ENCODE peak calls at places on chromosomes 16 and 17, in six cellular contexts. One of them, this sample, is unnamed.

GRCh38 chr17:60604686-60605334 is 4.8 kb downstream of the PPM1D start:
- DNase-seq in AG04450: no peak
- DNase-seq in dorsolateral prefrontal cortex: no peak
- DNase-seq in body of pancreas: peak
- DNase-seq in fibroblast of lung: peak
- DNase-seq in stomach: no peak
- DNase-seq in this sample: peak

GRCh38 chr16:19607610-19608280 is 52.2 kb downstream of the VPS35L start:
- DNase-seq in AG04450: no peak
- DNase-seq in dorsolateral prefrontal cortex: no peak
- DNase-seq in body of pancreas: no peak
- DNase-seq in fibroblast of lung: no peak
- DNase-seq in stomach: no peak
- DNase-seq in this sample: peak

GRCh38 chr17:83124871-83125514 is 45.6 kb downstream of the METRNL start:
- DNase-seq in AG04450: no peak
- DNase-seq in dorsolateral prefrontal cortex: no peak
- DNase-seq in body of pancreas: no peak
- DNase-seq in fibroblast of lung: no peak
- DNase-seq in stomach: no peak
- DNase-seq in this sample: no peak

GRCh38 chr17:74970395-74970794 is 2.2 kb downstream of the HID1 start:
- DNase-seq in AG04450: no peak
- DNase-seq in dorsolateral prefrontal cortex: no peak
- DNase-seq in body of pancreas: no peak
- DNase-seq in fibroblast of lung: no peak
- DNase-seq in stomach: no peak
- DNase-seq in this sample: no peak

GRCh38 chr17:38454528-38454927 is 26.3 kb downstream of the ARHGAP23 start:
- DNase-seq in AG04450: no peak
- DNase-seq in dorsolateral prefrontal cortex: peak
- DNase-seq in body of pancreas: peak
- DNase-seq in fibroblast of lung: peak
- DNase-seq in stomach: peak
- DNase-seq in this sample: peak

GRCh38 chr16:22732315-22732840 is 81.6 kb upstream of the HS3ST2 start:
- DNase-seq in AG04450: no peak
- DNase-seq in dorsolateral prefrontal cortex: no peak
- DNase-seq in body of pancreas: no peak
- DNase-seq in fibroblast of lung: no peak
- DNase-seq in stomach: no peak
- DNase-seq in this sample: no peak

GRCh38 chr16:71626858-71627213 is 852 bp downstream of the MARVELD3 start:
- DNase-seq in AG04450: no peak
- DNase-seq in dorsolateral prefrontal cortex: no peak
- DNase-seq in body of pancreas: peak
- DNase-seq in fibroblast of lung: no peak
- DNase-seq in stomach: peak
- DNase-seq in this sample: no peak

GRCh38 chr16:21980032-21980431 is 20.9 kb downstream of the PDZD9 start:
- DNase-seq in AG04450: no peak
- DNase-seq in dorsolateral prefrontal cortex: no peak
- DNase-seq in body of pancreas: no peak
- DNase-seq in fibroblast of lung: no peak
- DNase-seq in stomach: no peak
- DNase-seq in this sample: no peak

GRCh38 chr17:38727661-38728220 is 2.4 kb upstream of the CISD3 start:
- DNase-seq in AG04450: no peak
- DNase-seq in dorsolateral prefrontal cortex: no peak
- DNase-seq in body of pancreas: no peak
- DNase-seq in fibroblast of lung: no peak
- DNase-seq in stomach: no peak
- DNase-seq in this sample: no peak

GRCh38 chr16:2450975-2451381 is 8.9 kb upstream of the TEDC2 start:
- DNase-seq in AG04450: no peak
- DNase-seq in dorsolateral prefrontal cortex: no peak
- DNase-seq in body of pancreas: no peak
- DNase-seq in fibroblast of lung: no peak
- DNase-seq in stomach: no peak
- DNase-seq in this sample: no peak

GRCh38 chr17:29369831-29370735 is 20.1 kb upstream of the TAOK1 start:
- DNase-seq in AG04450: peak
- DNase-seq in dorsolateral prefrontal cortex: peak
- DNase-seq in body of pancreas: peak
- DNase-seq in fibroblast of lung: peak
- DNase-seq in stomach: peak
- DNase-seq in this sample: peak

GRCh38 chr17:40410082-40410481 is 7.6 kb downstream of the TOP2A start:
- DNase-seq in AG04450: no peak
- DNase-seq in dorsolateral prefrontal cortex: no peak
- DNase-seq in body of pancreas: no peak
- DNase-seq in fibroblast of lung: no peak
- DNase-seq in stomach: no peak
- DNase-seq in this sample: no peak

GRCh38 chr16:82748026-82748425 is 121.3 kb downstream of the CDH13 start:
- DNase-seq in AG04450: no peak
- DNase-seq in dorsolateral prefrontal cortex: no peak
- DNase-seq in body of pancreas: peak
- DNase-seq in fibroblast of lung: peak
- DNase-seq in stomach: no peak
- DNase-seq in this sample: peak

GRCh38 chr16:11619327-11619851 is 32.7 kb upstream of the LITAF start:
- DNase-seq in AG04450: no peak
- DNase-seq in dorsolateral prefrontal cortex: no peak
- DNase-seq in body of pancreas: peak
- DNase-seq in fibroblast of lung: no peak
- DNase-seq in stomach: no peak
- DNase-seq in this sample: no peak

GRCh38 chr16:53511403-53512280 is 8.6 kb upstream of the AKTIP start:
- DNase-seq in AG04450: no peak
- DNase-seq in dorsolateral prefrontal cortex: no peak
- DNase-seq in body of pancreas: peak
- DNase-seq in fibroblast of lung: no peak
- DNase-seq in stomach: no peak
- DNase-seq in this sample: no peak

GRCh38 chr16:58384437-58385055 is 7.7 kb upstream of the GINS3 start:
- DNase-seq in AG04450: no peak
- DNase-seq in dorsolateral prefrontal cortex: no peak
- DNase-seq in body of pancreas: no peak
- DNase-seq in fibroblast of lung: no peak
- DNase-seq in stomach: no peak
- DNase-seq in this sample: no peak

GRCh38 chr17:81329927-81330883 is 35.1 kb upstream of the SLC38A10 start:
- DNase-seq in AG04450: no peak
- DNase-seq in dorsolateral prefrontal cortex: no peak
- DNase-seq in body of pancreas: no peak
- DNase-seq in fibroblast of lung: no peak
- DNase-seq in stomach: no peak
- DNase-seq in this sample: no peak
- TF ChIP-seq CTCF in AG04450: no peak
- TF ChIP-seq CTCF in dorsolateral prefrontal cortex: no peak
- TF ChIP-seq CTCF in body of pancreas: no peak
- TF ChIP-seq CTCF in fibroblast of lung: no peak
- TF ChIP-seq CTCF in stomach: no peak
- TF ChIP-seq CTCF in this sample: no peak

GRCh38 chr16:84407588-84408313 is 39.4 kb downstream of the ATP2C2 start:
- DNase-seq in AG04450: no peak
- DNase-seq in dorsolateral prefrontal cortex: no peak
- DNase-seq in body of pancreas: no peak
- DNase-seq in fibroblast of lung: no peak
- DNase-seq in stomach: no peak
- DNase-seq in this sample: no peak

GRCh38 chr16:84408314-84408690 is 40.0 kb downstream of the ATP2C2 start:
- DNase-seq in AG04450: no peak
- DNase-seq in dorsolateral prefrontal cortex: no peak
- DNase-seq in body of pancreas: no peak
- DNase-seq in fibroblast of lung: no peak
- DNase-seq in stomach: no peak
- DNase-seq in this sample: no peak

GRCh38 chr16:84406006-84406963 is 37.9 kb downstream of the ATP2C2 start:
- DNase-seq in AG04450: no peak
- DNase-seq in dorsolateral prefrontal cortex: peak
- DNase-seq in body of pancreas: no peak
- DNase-seq in fibroblast of lung: no peak
- DNase-seq in stomach: no peak
- DNase-seq in this sample: no peak

GRCh38 chr16:84404324-84404723 is 36.0 kb downstream of the ATP2C2 start:
- DNase-seq in AG04450: no peak
- DNase-seq in dorsolateral prefrontal cortex: no peak
- DNase-seq in body of pancreas: no peak
- DNase-seq in fibroblast of lung: no peak
- DNase-seq in stomach: no peak
- DNase-seq in this sample: no peak

DNA sequence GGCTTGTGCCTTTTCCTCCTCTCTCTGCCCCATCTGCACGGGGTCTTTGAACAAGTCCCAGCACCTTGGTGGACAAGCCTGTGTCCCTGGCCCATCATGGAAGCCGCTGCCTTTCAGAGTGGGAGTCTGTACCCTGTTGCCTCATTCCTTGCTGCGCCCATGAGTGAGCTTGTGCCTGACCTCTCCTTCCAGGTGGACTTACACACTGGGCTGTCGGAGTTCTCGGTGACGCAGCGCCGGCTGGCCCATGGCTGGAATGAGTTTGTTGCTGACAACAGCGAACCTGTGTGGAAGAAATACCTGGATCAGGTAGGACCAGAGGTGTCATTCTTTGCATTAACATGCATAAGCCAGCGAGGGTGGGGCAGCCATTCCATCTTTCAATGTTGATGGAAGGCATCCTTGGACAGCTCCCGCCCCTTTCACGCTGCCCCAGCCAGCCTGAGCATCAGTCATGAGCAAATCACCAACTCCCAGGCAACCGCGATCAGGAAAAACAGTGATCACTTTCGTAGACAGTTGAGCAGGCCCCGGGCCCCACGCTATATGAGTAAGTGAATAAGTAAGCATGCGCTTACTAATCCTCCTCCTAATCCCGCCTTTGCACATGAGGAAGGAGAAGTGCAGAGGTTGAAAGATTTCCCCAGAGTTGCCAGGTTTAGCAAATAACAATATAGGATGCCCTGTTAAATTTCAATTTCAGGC is 36.8 kb downstream of the ATP2C2 start:
- DNase-seq in AG04450: no peak
- DNase-seq in dorsolateral prefrontal cortex: no peak
- DNase-seq in body of pancreas: no peak
- DNase-seq in fibroblast of lung: no peak
- DNase-seq in stomach: no peak
- DNase-seq in this sample: no peak
- TF ChIP-seq CTCF in AG04450: no peak
- TF ChIP-seq CTCF in dorsolateral prefrontal cortex: no peak
- TF ChIP-seq CTCF in body of pancreas: no peak
- TF ChIP-seq CTCF in fibroblast of lung: no peak
- TF ChIP-seq CTCF in stomach: no peak
- TF ChIP-seq CTCF in this sample: no peak

GRCh38 chr17:42531455-42532354 is 4.3 kb upstream of the NAGLU start:
- DNase-seq in AG04450: no peak
- DNase-seq in dorsolateral prefrontal cortex: no peak
- DNase-seq in body of pancreas: peak
- DNase-seq in fibroblast of lung: peak
- DNase-seq in stomach: peak
- DNase-seq in this sample: no peak
- TF ChIP-seq CTCF in AG04450: peak
- TF ChIP-seq CTCF in dorsolateral prefrontal cortex: peak
- TF ChIP-seq CTCF in body of pancreas: peak
- TF ChIP-seq CTCF in fibroblast of lung: peak
- TF ChIP-seq CTCF in stomach: peak
- TF ChIP-seq CTCF in this sample: peak

GRCh38 chr16:84115919-84116719 is 623 bp downstream of the MBTPS1 start:
- DNase-seq in AG04450: no peak
- DNase-seq in dorsolateral prefrontal cortex: peak
- DNase-seq in body of pancreas: peak
- DNase-seq in fibroblast of lung: peak
- DNase-seq in stomach: peak
- DNase-seq in this sample: no peak
- TF ChIP-seq CTCF in AG04450: no peak
- TF ChIP-seq CTCF in dorsolateral prefrontal cortex: no peak
- TF ChIP-seq CTCF in body of pancreas: no peak
- TF ChIP-seq CTCF in fibroblast of lung: no peak
- TF ChIP-seq CTCF in stomach: peak
- TF ChIP-seq CTCF in this sample: no peak

DNA sequence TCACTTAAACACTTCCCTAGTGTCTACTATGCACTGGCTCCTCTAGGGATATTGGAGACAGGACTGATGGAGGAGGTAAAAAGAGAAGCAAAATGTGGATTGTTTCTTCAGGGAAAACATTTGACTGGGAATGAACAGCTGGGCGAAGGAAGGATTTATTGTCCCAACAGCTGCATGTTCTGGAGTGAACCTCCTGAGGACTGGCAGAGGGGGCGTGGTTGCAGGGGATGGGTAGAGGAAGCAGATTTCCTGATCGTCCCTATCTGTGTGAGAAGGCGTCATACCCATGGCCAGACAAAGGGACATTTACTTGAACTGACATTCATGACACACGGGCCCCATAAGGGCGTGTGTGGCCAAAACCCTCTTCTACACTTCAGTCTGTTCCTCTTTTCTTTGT is 321.5 kb downstream of the MAP2K4 start:
- DNase-seq in AG04450: no peak
- DNase-seq in dorsolateral prefrontal cortex: no peak
- DNase-seq in body of pancreas: no peak
- DNase-seq in fibroblast of lung: no peak
- DNase-seq in stomach: no peak
- DNase-seq in this sample: no peak
- TF ChIP-seq CTCF in AG04450: no peak
- TF ChIP-seq CTCF in dorsolateral prefrontal cortex: no peak
- TF ChIP-seq CTCF in body of pancreas: no peak
- TF ChIP-seq CTCF in fibroblast of lung: no peak
- TF ChIP-seq CTCF in stomach: no peak
- TF ChIP-seq CTCF in this sample: no peak

DNA sequence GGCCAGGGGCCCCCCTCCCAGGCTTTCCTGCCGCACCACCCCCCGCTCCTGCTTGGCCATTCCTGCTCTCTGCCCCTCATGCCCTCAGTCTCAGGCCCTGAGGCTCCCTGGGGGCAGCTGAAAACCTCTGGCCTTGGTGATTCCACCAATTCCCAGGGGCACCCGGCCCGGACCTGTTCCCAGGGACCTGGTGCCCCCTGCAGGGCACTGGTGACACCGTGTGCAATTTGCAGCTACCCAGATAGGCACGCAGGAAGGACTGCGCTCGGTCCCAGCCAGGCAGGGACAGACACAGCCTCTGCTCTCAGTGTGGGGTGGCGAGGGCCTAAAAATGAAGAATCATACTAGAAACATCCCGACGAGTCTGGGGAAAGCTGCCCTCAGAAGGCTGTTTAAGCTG is 13.4 kb downstream of the WFDC1 start:
- DNase-seq in AG04450: peak
- DNase-seq in dorsolateral prefrontal cortex: no peak
- DNase-seq in body of pancreas: peak
- DNase-seq in fibroblast of lung: peak
- DNase-seq in stomach: peak
- DNase-seq in this sample: no peak
- TF ChIP-seq CTCF in AG04450: peak
- TF ChIP-seq CTCF in dorsolateral prefrontal cortex: peak
- TF ChIP-seq CTCF in body of pancreas: peak
- TF ChIP-seq CTCF in fibroblast of lung: peak
- TF ChIP-seq CTCF in stomach: peak
- TF ChIP-seq CTCF in this sample: peak

This sample was measured in AG09319.